ENCODE peak calls at places on chromosome 1, in ten cellular contexts. N is heart left ventricle; D is K562; Q is H9; T is transverse colon; J is tibial artery; L is breast epithelium; M is SK-N-SH; E is CD4-positive, alpha-beta T cell; K is PC-3. F is an unnamed sample. For H3K27me3, the result is how much of the 10 kb centered on the place peaks cover.

GRCh38 chr1:216833516-216833915 is 110.3 kb upstream of the ESRRG start:
- DNase-seq in N (no peak), D (no peak), Q (no peak), T (no peak), J (no peak), L (no peak), M (no peak), E (no peak), K (no peak), F (no peak)

GRCh38 chr1:227886503-227886961 is 61.2 kb downstream of the WNT9A start:
- DNase-seq in N (peak), D (no peak), Q (peak), T (no peak), J (no peak), L (no peak), M (no peak), E (no peak), K (no peak), F (no peak)

GRCh38 chr1:220786337-220787068 is at the start of gene MTARC1:
- DNase-seq in N (peak), D (no peak), Q (peak), T (peak), J (no peak), L (no peak), M (peak), E (no peak), K (peak), F (no peak)

GRCh38 chr1:85359874-85360708 is 83.7 kb upstream of the BCL10 start:
- DNase-seq in N (no peak), D (no peak), Q (no peak), T (no peak), J (no peak), L (no peak), M (no peak), E (no peak), K (peak), F (no peak)

GRCh38 chr1:18998016-18998724 is 41.7 kb upstream of the IFFO2 start:
- DNase-seq in N (no peak), D (no peak), Q (no peak), T (no peak), J (no peak), L (no peak), M (no peak), E (no peak), K (no peak), F (no peak)

GRCh38 chr1:173360478-173361063 is 116.6 kb upstream of the PRDX6 start:
- DNase-seq in N (no peak), D (no peak), Q (no peak), T (no peak), J (no peak), L (no peak), M (no peak), E (no peak), K (no peak), F (no peak)

GRCh38 chr1:235133086-235133485 is 4.4 kb upstream of the TOMM20 start:
- DNase-seq in N (no peak), D (no peak), Q (no peak), T (no peak), J (no peak), L (no peak), M (no peak), E (no peak), K (no peak), F (no peak)

GRCh38 chr1:154967331-154967950 is 3.1 kb downstream of the SHC1 start:
- DNase-seq in N (peak), D (no peak), Q (no peak), T (no peak), J (no peak), L (no peak), M (no peak), E (no peak), K (no peak), F (no peak)

GRCh38 chr1:116868386-116868785 is 41.3 kb upstream of the PTGFRN start:
- DNase-seq in N (no peak), D (no peak), Q (no peak), T (no peak), J (no peak), L (no peak), M (no peak), E (no peak), K (no peak), F (no peak)

GRCh38 chr1:178634445-178634844 is 90.6 kb upstream of the RALGPS2 start:
- DNase-seq in N (peak), D (no peak), Q (no peak), T (no peak), J (no peak), L (no peak), M (no peak), E (no peak), K (no peak), F (no peak)

GRCh38 chr1:154816937-154817336 is 53.1 kb downstream of the KCNN3 start:
- DNase-seq in N (no peak), D (no peak), Q (no peak), T (no peak), J (no peak), L (no peak), M (no peak), E (no peak), K (no peak), F (no peak)

GRCh38 chr1:2091611-2092604 is 41.7 kb downstream of the PRKCZ start:
- DNase-seq in N (peak), D (peak), Q (peak), T (peak), J (peak), L (no peak), M (no peak), E (peak), K (no peak), F (no peak)

GRCh38 chr1:45437323-45437722 is 53.6 kb downstream of the TESK2 start:
- DNase-seq in N (no peak), D (no peak), Q (no peak), T (no peak), J (no peak), L (no peak), M (no peak), E (no peak), K (no peak), F (no peak)

GRCh38 chr1:85437139-85437538 is 27.8 kb downstream of the DDAH1 start:
- DNase-seq in N (no peak), D (no peak), Q (no peak), T (no peak), J (no peak), L (no peak), M (no peak), E (no peak), K (no peak), F (no peak)

GRCh38 chr1:180428782-180429695 is 73.3 kb downstream of the ACBD6 start:
- DNase-seq in N (no peak), D (no peak), Q (no peak), T (no peak), J (no peak), L (no peak), M (no peak), E (no peak), K (no peak), F (no peak)

GRCh38 chr1:88985033-88985432 is 7.4 kb downstream of the KYAT3 start:
- DNase-seq in N (no peak), D (no peak), Q (no peak), T (no peak), J (no peak), L (no peak), M (peak), E (no peak), K (peak), F (peak)

GRCh38 chr1:3184666-3185065 is 115.7 kb downstream of the PRDM16 start:
- DNase-seq in N (no peak), D (no peak), Q (no peak), T (no peak), J (no peak), L (no peak), M (no peak), E (no peak), K (no peak), F (no peak)

GRCh38 chr1:179302076-179302475 is 8.5 kb downstream of the SOAT1 start:
- DNase-seq in N (no peak), D (no peak), Q (no peak), T (no peak), J (no peak), L (no peak), M (no peak), E (no peak), K (no peak), F (no peak)

GRCh38 chr1:84644472-84644871 is 45.8 kb downstream of the SSX2IP start:
- DNase-seq in N (no peak), D (peak), Q (no peak), T (no peak), J (no peak), L (no peak), M (no peak), E (no peak), K (no peak), F (no peak)

GRCh38 chr1:217525773-217526490 is 105.0 kb downstream of the GPATCH2 start:
- DNase-seq in N (no peak), D (no peak), Q (no peak), T (no peak), J (no peak), L (no peak), M (no peak), E (no peak), K (peak), F (no peak)

GRCh38 chr1:7938070-7938469 is 2.6 kb downstream of the TNFRSF9 start:
- DNase-seq in N (no peak), D (no peak), Q (no peak), T (no peak), J (no peak), L (no peak), M (no peak), E (no peak), K (no peak), F (no peak)

GRCh38 chr1:64212023-64212422 is 8.6 kb downstream of the UBE2U start:
- DNase-seq in N (no peak), D (no peak), Q (no peak), T (no peak), J (no peak), L (no peak), M (no peak), E (no peak), K (peak), F (peak)

GRCh38 chr1:5990913-5991783 is 1.1 kb downstream of the NPHP4 start:
- DNase-seq in N (peak), D (peak), Q (no peak), T (peak), J (no peak), L (no peak), M (peak), E (peak), K (peak), F (no peak)

GRCh38 chr1:68321084-68321685 is 88.9 kb upstream of the WLS start:
- DNase-seq in N (peak), D (peak), Q (peak), T (peak), J (peak), L (peak), M (peak), E (no peak), K (peak), F (no peak)

GRCh38 chr1:160377585-160378206 is 10.8 kb downstream of the NHLH1 start:
- DNase-seq in N (no peak), D (no peak), Q (peak), T (no peak), J (no peak), L (no peak), M (no peak), E (no peak), K (peak), F (no peak)

GRCh38 chr1:199007423-199007822 is 368.6 kb downstream of the PTPRC start:
- DNase-seq in N (no peak), D (no peak), Q (no peak), T (no peak), J (no peak), L (no peak), M (no peak), E (no peak), K (no peak), F (no peak)

GRCh38 chr1:182286761-182287160 is 104.8 kb downstream of the GLUL start:
- DNase-seq in N (no peak), D (no peak), Q (no peak), T (no peak), J (no peak), L (no peak), M (no peak), E (no peak), K (no peak), F (no peak)

GRCh38 chr1:46097149-46097472 is 35.3 kb downstream of the PIK3R3 start:
- DNase-seq in N (no peak), D (no peak), Q (no peak), T (no peak), J (no peak), L (no peak), M (no peak), E (no peak), K (no peak), F (no peak)

GRCh38 chr1:184289825-184290550 is 96.8 kb upstream of the C1orf21 start:
- DNase-seq in N (no peak), D (no peak), Q (no peak), T (no peak), J (no peak), L (no peak), M (no peak), E (no peak), K (peak), F (no peak)

GRCh38 chr1:205286335-205286950 is 35.1 kb downstream of the NUAK2 start:
- DNase-seq in N (no peak), D (no peak), Q (no peak), T (peak), J (no peak), L (no peak), M (no peak), E (peak), K (peak), F (no peak)

GRCh38 chr1:173960625-173961024 is 43.5 kb upstream of the SERPINC1 start:
- DNase-seq in N (no peak), D (no peak), Q (no peak), T (no peak), J (no peak), L (no peak), M (peak), E (no peak), K (no peak), F (no peak)

GRCh38 chr1:83905315-83905907 is 93.5 kb downstream of the TTLL7 start:
- DNase-seq in N (no peak), D (peak), Q (no peak), T (no peak), J (no peak), L (no peak), M (peak), E (no peak), K (peak), F (no peak)

GRCh38 chr1:245327842-245328241 is 173.1 kb downstream of the KIF26B start:
- DNase-seq in N (no peak), D (no peak), Q (no peak), T (no peak), J (no peak), L (no peak), M (no peak), E (no peak), K (no peak), F (no peak)

GRCh38 chr1:245317253-245317652 is 162.5 kb downstream of the KIF26B start:
- DNase-seq in N (no peak), D (no peak), Q (no peak), T (no peak), J (no peak), L (no peak), M (no peak), E (no peak), K (no peak), F (no peak)

GRCh38 chr1:245319161-245319560 is 164.4 kb downstream of the KIF26B start:
- DNase-seq in N (no peak), D (no peak), Q (no peak), T (no peak), J (no peak), L (no peak), M (no peak), E (no peak), K (no peak), F (no peak)

GRCh38 chr1:245326396-245326795 is 171.6 kb downstream of the KIF26B start:
- DNase-seq in N (no peak), D (no peak), Q (no peak), T (no peak), J (no peak), L (no peak), M (no peak), E (no peak), K (no peak), F (no peak)

GRCh38 chr1:245322673-245323072 is 167.9 kb downstream of the KIF26B start:
- DNase-seq in N (no peak), D (no peak), Q (no peak), T (no peak), J (no peak), L (no peak), M (no peak), E (no peak), K (peak), F (no peak)
- TF ChIP-seq CTCF in N (no peak), D (no peak), Q (no peak), T (no peak), J (no peak), L (no peak), M (peak), E (no peak), K (peak), F (no peak)

GRCh38 chr1:152510503-152510902 is at the start of gene LCE5A:
- DNase-seq in N (no peak), D (no peak), Q (no peak), T (no peak), J (no peak), L (no peak), M (no peak), E (no peak), K (no peak), F (no peak)
- H3K27me3 ChIP-seq in N (under half), D (under half), Q (under half), T (half or more), J (under half), L (under half), M (half or more), E (under half), K (half or more), F (under half)

GRCh38 chr1:30912913-30913652 is 4.5 kb upstream of the SDC3 start:
- DNase-seq in N (peak), D (no peak), Q (peak), T (peak), J (peak), L (no peak), M (peak), E (no peak), K (no peak), F (no peak)

GRCh38 chr1:30912203-30912602 is 3.6 kb upstream of the SDC3 start:
- DNase-seq in N (no peak), D (no peak), Q (peak), T (no peak), J (no peak), L (no peak), M (no peak), E (no peak), K (no peak), F (no peak)

GRCh38 chr1:30908446-30908885 is at the start of gene SDC3:
- DNase-seq in N (peak), D (peak), Q (no peak), T (peak), J (peak), L (no peak), M (peak), E (peak), K (peak), F (no peak)

GRCh38 chr1:30908886-30909777 is 574 bp upstream of the SDC3 start:
- DNase-seq in N (no peak), D (peak), Q (peak), T (peak), J (peak), L (no peak), M (no peak), E (no peak), K (no peak), F (no peak)

DNA sequence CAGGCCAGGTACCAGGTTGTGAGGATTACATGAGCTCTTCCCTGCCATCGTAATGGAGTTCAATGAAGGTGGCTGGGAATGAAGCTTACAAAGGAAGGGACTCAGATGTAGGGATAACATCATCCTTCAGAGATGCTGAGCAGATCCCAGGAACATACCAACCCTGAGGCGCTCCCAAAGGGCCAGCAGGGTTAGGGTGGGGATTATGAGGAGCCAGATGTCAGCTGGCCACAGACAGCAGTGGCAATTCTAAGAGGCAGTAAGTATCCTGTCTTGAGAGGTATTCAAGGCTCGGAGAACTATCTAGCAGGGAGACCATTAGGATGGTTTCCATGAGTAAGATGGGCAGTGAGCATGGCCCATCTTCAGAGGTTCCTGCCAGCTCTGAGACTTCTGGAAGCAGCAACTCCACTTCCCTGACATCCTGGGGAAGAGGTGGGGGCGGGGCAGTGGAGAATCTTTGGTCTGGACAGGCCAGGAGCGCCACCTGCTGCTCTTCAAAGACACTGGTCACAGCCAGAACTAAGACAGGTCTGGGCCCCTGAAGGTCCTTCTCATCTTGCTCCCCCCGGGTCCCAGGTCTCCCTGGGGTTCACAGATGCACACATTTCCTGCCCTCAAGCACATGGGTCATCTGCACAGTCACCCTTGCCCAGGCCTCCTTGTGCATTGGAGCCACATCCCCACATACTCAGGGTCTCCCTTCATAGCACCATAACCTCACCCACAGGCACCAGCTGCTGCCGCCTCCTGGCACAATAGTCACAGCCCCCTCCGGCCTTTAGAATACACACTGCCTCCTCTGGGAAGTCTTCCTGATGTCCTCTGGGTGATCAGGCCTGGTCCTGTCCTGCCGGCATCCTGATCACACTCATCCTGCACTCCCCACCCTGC is 2.8 kb upstream of the SDC3 start:
- DNase-seq in N (peak), D (peak), Q (peak), T (peak), J (peak), L (peak), M (peak), E (peak), K (peak), F (peak)
- TF ChIP-seq CTCF in N (peak), D (peak), Q (peak), T (peak), J (peak), L (peak), M (peak), E (peak), K (peak), F (peak)

GRCh38 chr1:51073456-51073855 is 28.6 kb upstream of the C1orf185 start:
- DNase-seq in N (no peak), D (no peak), Q (no peak), T (no peak), J (no peak), L (no peak), M (no peak), E (no peak), K (no peak), F (no peak)

GRCh38 chr1:51070640-51071039 is 31.4 kb upstream of the C1orf185 start:
- DNase-seq in N (no peak), D (no peak), Q (no peak), T (no peak), J (no peak), L (no peak), M (peak), E (no peak), K (peak), F (peak)

GRCh38 chr1:51072040-51072439 is 30.0 kb upstream of the C1orf185 start:
- DNase-seq in N (no peak), D (peak), Q (no peak), T (peak), J (no peak), L (no peak), M (no peak), E (no peak), K (no peak), F (no peak)

GRCh38 chr1:51071291-51071690 is 30.7 kb upstream of the C1orf185 start:
- DNase-seq in N (no peak), D (no peak), Q (no peak), T (no peak), J (no peak), L (no peak), M (no peak), E (no peak), K (peak), F (no peak)

GRCh38 chr1:51072651-51073050 is 29.4 kb upstream of the C1orf185 start:
- DNase-seq in N (no peak), D (no peak), Q (no peak), T (no peak), J (no peak), L (no peak), M (no peak), E (no peak), K (no peak), F (no peak)
- H3K27me3 ChIP-seq in N (under half), D (under half), Q (under half), T (under half), J (under half), L (under half), M (under half), E (under half), K (under half), F (under half)

GRCh38 chr1:150829751-150830150 is 21.7 kb upstream of the CTSK start:
- DNase-seq in N (no peak), D (no peak), Q (no peak), T (no peak), J (no peak), L (no peak), M (peak), E (no peak), K (peak), F (no peak)
- TF ChIP-seq CTCF in N (no peak), D (peak), Q (peak), T (peak), J (peak), L (peak), M (peak), E (no peak), K (peak), F (peak)